ENCODE peak calls at places on chromosomes 5 and 9, in five cellular contexts. E is H9, A is trophoblast cell, C is H1, J is mesenchymal stem cell. K is an unnamed sample.

GRCh38 chr9:127384901-127385300 is 12.1 kb upstream of the SLC2A8 start:
- DNase-seq in C (no peak), E (no peak), A (no peak), J (no peak), K (no peak)

GRCh38 chr5:73777192-73777591 is 151.2 kb downstream of the ARHGEF28 start:
- DNase-seq in C (no peak), J (no peak), E (no peak), A (no peak), K (no peak)

GRCh38 chr9:90773593-90773992 is 28.0 kb upstream of the SYK start:
- DNase-seq in A (no peak), C (no peak), E (no peak), J (no peak), K (no peak)

GRCh38 chr5:77326986-77327734 is 116.7 kb downstream of the PDE8B start:
- DNase-seq in J (no peak), E (no peak), A (peak; percentile 73), C (no peak), K (no peak)

GRCh38 chr5:148846930-148847329 is 20.5 kb downstream of the ADRB2 start:
- DNase-seq in C (no peak), A (no peak), J (peak; percentile 51), E (no peak), K (no peak)

GRCh38 chr9:36779582-36779981 is 206.9 kb downstream of the MELK start:
- DNase-seq in E (no peak), A (no peak), C (no peak), J (no peak), K (no peak)

GRCh38 chr9:83267741-83268140 is 204.8 kb upstream of the RASEF start:
- DNase-seq in A (no peak), J (no peak), C (no peak), E (no peak), K (no peak)

GRCh38 chr9:120937596-120937995 is 11.0 kb upstream of the TRAF1 start:
- DNase-seq in E (no peak), J (peak; percentile 61), C (no peak), A (no peak), K (no peak)

GRCh38 chr9:138104251-138105122 is 226.9 kb downstream of the CACNA1B start:
- DNase-seq in J (no peak), A (no peak), C (no peak), E (peak; percentile 24), K (no peak)

GRCh38 chr5:10857333-10857723 is 96.3 kb upstream of the DAP start:
- DNase-seq in E (peak; percentile 39), J (no peak), A (no peak), C (no peak), K (no peak)

GRCh38 chr5:112514062-112514561 is 95.0 kb upstream of the EPB41L4A start:
- DNase-seq in A (no peak), E (no peak), C (no peak), J (no peak), K (no peak)

GRCh38 chr5:89440670-89441069 is 557.7 kb upstream of the MEF2C start:
- DNase-seq in J (no peak), A (no peak), E (no peak), C (no peak), K (no peak)

GRCh38 chr9:97500263-97500662 is 1.2 kb upstream of the TMOD1 start:
- DNase-seq in C (peak; percentile 22), J (no peak), A (no peak), E (no peak), K (no peak)

GRCh38 chr5:59358497-59358896 is 535.0 kb downstream of the PDE4D start:
- DNase-seq in C (no peak), A (no peak), J (peak; percentile 88), E (peak; percentile 35), K (no peak)

GRCh38 chr5:180784497-180785097 is 18.0 kb downstream of the MGAT1 start:
- DNase-seq in E (peak; percentile 80), J (peak; percentile 83), A (peak; percentile 52), C (peak; percentile 67), K (no peak)

GRCh38 chr5:56686337-56687198 is 128.8 kb upstream of the MAP3K1 start:
- DNase-seq in C (no peak), A (no peak), E (no peak), J (no peak), K (no peak)

GRCh38 chr5:157049605-157050004 is 9.3 kb downstream of the HAVCR1 start:
- DNase-seq in J (peak; percentile 78), C (no peak), A (peak; percentile 32), E (no peak), K (no peak)

GRCh38 chr5:18008940-18009339 is 374.7 kb downstream of the TAF11L14 start:
- DNase-seq in A (no peak), E (no peak), C (no peak), J (no peak), K (no peak)

GRCh38 chr9:6184749-6185645 is 30.6 kb upstream of the IL33 start:
- DNase-seq in C (no peak), J (no peak), E (no peak), A (no peak), K (no peak)

GRCh38 chr5:74326571-74327338 is 313.8 kb downstream of the ENC1 start:
- DNase-seq in C (no peak), J (peak; percentile 89), E (no peak), A (peak; percentile 77), K (no peak)

GRCh38 chr9:89746385-89747116 is 141.7 kb downstream of the GADD45G start:
- DNase-seq in E (no peak), C (no peak), A (no peak), J (peak; percentile 80), K (no peak)

GRCh38 chr9:79165006-79165405 is 406.8 kb upstream of the TLE4 start:
- DNase-seq in A (no peak), E (no peak), J (peak; percentile 57), C (no peak), K (no peak)

GRCh38 chr9:89635816-89636215 is 31.0 kb downstream of the GADD45G start:
- DNase-seq in E (no peak), C (no peak), A (peak; percentile 88), J (peak; percentile 11), K (no peak)

GRCh38 chr9:95940265-95940664 is 64.8 kb downstream of the ERCC6L2 start:
- DNase-seq in E (no peak), C (no peak), A (no peak), J (peak; percentile 51), K (no peak)

GRCh38 chr9:90578116-90578815 is 64.4 kb downstream of the DIRAS2 start:
- DNase-seq in A (peak; percentile 60), J (no peak), C (no peak), E (no peak), K (no peak)

GRCh38 chr5:174119386-174119785 is 73.9 kb downstream of the NSG2 start:
- DNase-seq in A (no peak), C (no peak), J (no peak), E (no peak), K (no peak)

DNA sequence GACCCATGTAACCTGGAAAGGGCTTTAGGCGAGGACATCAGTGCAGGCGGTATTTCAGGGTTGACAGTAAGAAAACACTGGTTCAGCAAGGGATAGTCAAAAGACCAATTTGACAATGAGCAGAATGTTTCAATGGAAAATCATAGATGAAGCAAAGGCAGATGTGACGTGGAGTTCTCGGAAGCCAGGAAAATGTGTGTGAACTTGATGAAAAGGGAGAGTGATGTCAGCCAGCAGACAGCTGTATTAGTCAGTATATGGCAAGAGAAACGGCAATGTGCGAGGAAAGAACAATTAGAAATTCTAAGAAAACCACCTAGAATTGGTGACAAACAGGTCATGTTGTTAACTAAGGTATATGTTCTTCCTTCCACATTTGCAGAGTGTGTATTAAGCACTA is 503.9 kb upstream of the DAB2 start:
- DNase-seq in C (no peak), E (no peak), A (no peak), J (no peak), K (no peak)
- H2BK5ac ChIP-seq in C (no peak overlapping the region), E (no peak overlapping the region), A (no peak overlapping the region), J (no peak overlapping the region), K (no peak overlapping the region)

GRCh38 chr9:125260564-125260963 is 1.1 kb upstream of the GAPVD1 start:
- DNase-seq in C (no peak), E (no peak), A (no peak), J (no peak), K (no peak)
- H3K27ac ChIP-seq in C (no peak overlapping the region), E (no peak overlapping the region), A (no peak overlapping the region), J (no peak overlapping the region), K (no peak overlapping the region)

GRCh38 chr5:6401410-6401809 is 23.1 kb upstream of the MED10 start:
- DNase-seq in J (no peak), C (no peak), A (no peak), E (no peak), K (no peak)

GRCh38 chr5:6403416-6403815 is 25.1 kb upstream of the MED10 start:
- DNase-seq in C (no peak), E (no peak), J (no peak), A (no peak), K (no peak)

GRCh38 chr5:6402939-6403338 is 24.6 kb upstream of the MED10 start:
- DNase-seq in E (no peak), C (no peak), A (no peak), J (no peak), K (no peak)

GRCh38 chr5:6405591-6405990 is 27.2 kb upstream of the MED10 start:
- DNase-seq in C (no peak), E (no peak), J (no peak), A (no peak), K (no peak)

DNA sequence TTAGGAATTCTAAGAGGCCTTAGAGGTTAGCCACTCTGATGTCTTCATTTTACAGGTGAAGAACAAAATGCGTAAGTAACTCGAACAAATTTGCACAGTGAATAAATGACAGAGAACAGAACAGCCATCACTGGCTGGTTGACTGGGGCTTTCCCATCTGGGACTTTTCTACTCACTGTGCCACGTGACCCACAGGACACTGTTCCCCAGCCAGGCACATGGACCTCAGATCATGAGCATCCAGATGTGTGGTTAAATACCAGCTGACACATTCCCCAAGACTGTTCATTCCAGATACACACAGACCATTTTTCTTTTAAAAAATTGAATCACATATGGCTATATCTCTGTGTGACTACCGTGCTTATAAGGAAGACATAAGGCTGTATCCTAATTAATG is 25.8 kb upstream of the MED10 start:
- DNase-seq in J (no peak), C (no peak), E (no peak), A (no peak), K (no peak)
- H2BK12ac ChIP-seq in J (no peak overlapping the region), C (no peak overlapping the region), E (no peak overlapping the region), A (no peak overlapping the region), K (no peak overlapping the region)

GRCh38 chr9:38020251-38021076 is 48.6 kb downstream of the SHB start:
- DNase-seq in C (no peak), A (no peak), E (no peak), J (no peak), K (no peak)
- H2BK5ac ChIP-seq in C (peak overlapping the region; percentile 17), A (peak overlapping the region; percentile 63), E (no peak overlapping the region), J (no peak overlapping the region), K (no peak overlapping the region)

GRCh38 chr9:107928701-107929371 is 439.3 kb upstream of the KLF4 start:
- DNase-seq in A (no peak), C (no peak), E (no peak), J (no peak), K (no peak)
- H3K27ac ChIP-seq in A (no peak overlapping the region), C (no peak overlapping the region), E (no peak overlapping the region), J (no peak overlapping the region), K (no peak overlapping the region)

GRCh38 chr5:158792186-158792585 is 307.5 kb downstream of the EBF1 start:
- DNase-seq in C (no peak), J (no peak), E (no peak), A (no peak), K (no peak)
- H2BK12ac ChIP-seq in C (no peak overlapping the region), J (no peak overlapping the region), E (no peak overlapping the region), A (no peak overlapping the region), K (no peak overlapping the region)